ENCODE peak calls at places on chromosomes 5 and 9, in four cellular contexts. One of them, this sample, is unnamed.

GRCh38 chr5:74017112-74017511 is 391.1 kb downstream of the ARHGEF28 start:
- DNase-seq in H9: peak; percentile 50
- DNase-seq in mesendoderm: peak; percentile 65
- DNase-seq in IMR-90: no peak
- DNase-seq in this sample: peak; percentile 13

GRCh38 chr5:66989286-66989685 is 207.3 kb downstream of the CD180 start:
- DNase-seq in IMR-90: peak; percentile 51
- DNase-seq in H9: no peak
- DNase-seq in mesendoderm: peak; percentile 74
- DNase-seq in this sample: peak; percentile 28

GRCh38 chr5:172114875-172115422 is 73.1 kb downstream of the STK10 start:
- DNase-seq in H9: peak; percentile 64
- DNase-seq in mesendoderm: no peak
- DNase-seq in IMR-90: no peak
- DNase-seq in this sample: no peak

GRCh38 chr9:13082796-13083195 is 196.7 kb downstream of the MPDZ start:
- DNase-seq in mesendoderm: no peak
- DNase-seq in IMR-90: no peak
- DNase-seq in H9: no peak
- DNase-seq in this sample: no peak

GRCh38 chr9:130842547-130842946 is 7.5 kb downstream of the ABL1 start:
- DNase-seq in mesendoderm: no peak
- DNase-seq in H9: no peak
- DNase-seq in IMR-90: no peak
- DNase-seq in this sample: no peak

GRCh38 chr5:56123531-56124243 is 109.4 kb downstream of the ANKRD55 start:
- DNase-seq in H9: peak; percentile 57
- DNase-seq in IMR-90: peak; percentile 100
- DNase-seq in mesendoderm: peak; percentile 98
- DNase-seq in this sample: peak; percentile 100

GRCh38 chr5:142006363-142007236 is 6.2 kb downstream of the GNPDA1 start:
- DNase-seq in mesendoderm: no peak
- DNase-seq in H9: no peak
- DNase-seq in IMR-90: no peak
- DNase-seq in this sample: no peak

GRCh38 chr5:55102345-55102744 is at the start of gene GZMA:
- DNase-seq in mesendoderm: no peak
- DNase-seq in H9: no peak
- DNase-seq in IMR-90: no peak
- DNase-seq in this sample: no peak

GRCh38 chr9:121610638-121610953 is 40.8 kb upstream of the DAB2IP start:
- DNase-seq in mesendoderm: peak; percentile 73
- DNase-seq in H9: peak; percentile 51
- DNase-seq in IMR-90: no peak
- DNase-seq in this sample: no peak

GRCh38 chr5:55176176-55176818 is 3.3 kb upstream of the CDC20B start:
- DNase-seq in H9: peak; percentile 87
- DNase-seq in mesendoderm: peak; percentile 85
- DNase-seq in IMR-90: no peak
- DNase-seq in this sample: peak; percentile 41

GRCh38 chr5:100864931-100865330 is 38.2 kb downstream of the ST8SIA4 start:
- DNase-seq in IMR-90: no peak
- DNase-seq in H9: no peak
- DNase-seq in mesendoderm: no peak
- DNase-seq in this sample: no peak

GRCh38 chr5:124921694-124922093 is 175.3 kb upstream of the ZNF608 start:
- DNase-seq in H9: no peak
- DNase-seq in IMR-90: no peak
- DNase-seq in mesendoderm: peak; percentile 44
- DNase-seq in this sample: no peak

GRCh38 chr5:176814836-176815438 is 4.6 kb downstream of the UNC5A start:
- DNase-seq in H9: no peak
- DNase-seq in mesendoderm: no peak
- DNase-seq in IMR-90: no peak
- DNase-seq in this sample: no peak

GRCh38 chr9:108704156-108704852 is 151.5 kb downstream of the ACTL7B start:
- DNase-seq in H9: no peak
- DNase-seq in mesendoderm: peak; percentile 27
- DNase-seq in IMR-90: no peak
- DNase-seq in this sample: peak; percentile 9

GRCh38 chr5:149201121-149201637 is 59.9 kb downstream of the ABLIM3 start:
- DNase-seq in IMR-90: no peak
- DNase-seq in H9: no peak
- DNase-seq in mesendoderm: no peak
- DNase-seq in this sample: no peak

GRCh38 chr9:70192707-70193106 is 66.1 kb upstream of the SMC5 start:
- DNase-seq in IMR-90: no peak
- DNase-seq in mesendoderm: no peak
- DNase-seq in H9: no peak
- DNase-seq in this sample: no peak

GRCh38 chr5:128535225-128535624 is 2.8 kb downstream of the FBN2 start:
- DNase-seq in IMR-90: no peak
- DNase-seq in H9: no peak
- DNase-seq in mesendoderm: no peak
- DNase-seq in this sample: no peak

GRCh38 chr5:109167586-109167985 is 242.2 kb downstream of the PJA2 start:
- DNase-seq in H9: no peak
- DNase-seq in mesendoderm: no peak
- DNase-seq in IMR-90: no peak
- DNase-seq in this sample: no peak

GRCh38 chr5:68452286-68452685 is 236.7 kb downstream of the PIK3R1 start:
- DNase-seq in mesendoderm: no peak
- DNase-seq in IMR-90: no peak
- DNase-seq in H9: no peak
- DNase-seq in this sample: no peak

GRCh38 chr9:111483419-111483861 is 743 bp downstream of the ECPAS start:
- DNase-seq in mesendoderm: no peak
- DNase-seq in IMR-90: no peak
- DNase-seq in H9: no peak
- DNase-seq in this sample: no peak

GRCh38 chr5:136006164-136006563 is 22.6 kb upstream of the TGFBI start:
- DNase-seq in IMR-90: peak; percentile 87
- DNase-seq in mesendoderm: no peak
- DNase-seq in H9: no peak
- DNase-seq in this sample: peak; percentile 86

GRCh38 chr9:134985451-134985850 is 67.7 kb upstream of the FCN1 start:
- DNase-seq in mesendoderm: no peak
- DNase-seq in IMR-90: no peak
- DNase-seq in H9: no peak
- DNase-seq in this sample: no peak

GRCh38 chr5:43303242-43303641 is 10.0 kb downstream of the HMGCS1 start:
- DNase-seq in mesendoderm: no peak
- DNase-seq in IMR-90: no peak
- DNase-seq in H9: no peak
- DNase-seq in this sample: no peak
- H3K4ac ChIP-seq in mesendoderm: no peak overlapping the region
- H3K4ac ChIP-seq in IMR-90: no peak overlapping the region
- H3K4ac ChIP-seq in H9: no peak overlapping the region
- H3K4ac ChIP-seq in this sample: no peak overlapping the region

GRCh38 chr5:126595486-126596083 is 566 bp upstream of the ALDH7A1 start:
- DNase-seq in H9: no peak
- DNase-seq in IMR-90: peak; percentile 88
- DNase-seq in mesendoderm: no peak
- DNase-seq in this sample: no peak

GRCh38 chr5:126594077-126594476 is 942 bp downstream of the ALDH7A1 start:
- DNase-seq in IMR-90: peak; percentile 17
- DNase-seq in H9: no peak
- DNase-seq in mesendoderm: peak; percentile 51
- DNase-seq in this sample: peak; percentile 21

GRCh38 chr5:126591549-126591948 is 3.5 kb downstream of the ALDH7A1 start:
- DNase-seq in IMR-90: no peak
- DNase-seq in mesendoderm: no peak
- DNase-seq in H9: no peak
- DNase-seq in this sample: no peak

GRCh38 chr5:126597156-126597555 is 2.1 kb upstream of the ALDH7A1 start:
- DNase-seq in H9: no peak
- DNase-seq in IMR-90: peak; percentile 91
- DNase-seq in mesendoderm: no peak
- DNase-seq in this sample: peak; percentile 82

GRCh38 chr5:126594676-126595485 is at the start of gene ALDH7A1:
- DNase-seq in mesendoderm: peak; percentile 99
- DNase-seq in H9: peak; percentile 99
- DNase-seq in IMR-90: no peak
- DNase-seq in this sample: peak; percentile 94
- H4K8ac ChIP-seq in mesendoderm: no peak within 1 kb of the TSS
- H4K8ac ChIP-seq in H9: no peak within 1 kb of the TSS
- H4K8ac ChIP-seq in IMR-90: peak within 1 kb of the TSS; percentile 61
- H4K8ac ChIP-seq in this sample: peak within 1 kb of the TSS; percentile 80

GRCh38 chr9:137314561-137315560 is 12.8 kb upstream of the NRARP start:
- DNase-seq in IMR-90: no peak
- DNase-seq in mesendoderm: no peak
- DNase-seq in H9: peak; percentile 31
- DNase-seq in this sample: no peak
- H3K4ac ChIP-seq in IMR-90: no peak overlapping the region
- H3K4ac ChIP-seq in mesendoderm: peak overlapping the region; percentile 41
- H3K4ac ChIP-seq in H9: no peak overlapping the region
- H3K4ac ChIP-seq in this sample: no peak overlapping the region

GRCh38 chr9:113475992-113476391 is 12.5 kb downstream of the RGS3 start:
- DNase-seq in IMR-90: no peak
- DNase-seq in mesendoderm: no peak
- DNase-seq in H9: no peak
- DNase-seq in this sample: no peak
- H4K8ac ChIP-seq in IMR-90: no peak overlapping the region
- H4K8ac ChIP-seq in mesendoderm: no peak overlapping the region
- H4K8ac ChIP-seq in H9: no peak overlapping the region
- H4K8ac ChIP-seq in this sample: no peak overlapping the region

DNA sequence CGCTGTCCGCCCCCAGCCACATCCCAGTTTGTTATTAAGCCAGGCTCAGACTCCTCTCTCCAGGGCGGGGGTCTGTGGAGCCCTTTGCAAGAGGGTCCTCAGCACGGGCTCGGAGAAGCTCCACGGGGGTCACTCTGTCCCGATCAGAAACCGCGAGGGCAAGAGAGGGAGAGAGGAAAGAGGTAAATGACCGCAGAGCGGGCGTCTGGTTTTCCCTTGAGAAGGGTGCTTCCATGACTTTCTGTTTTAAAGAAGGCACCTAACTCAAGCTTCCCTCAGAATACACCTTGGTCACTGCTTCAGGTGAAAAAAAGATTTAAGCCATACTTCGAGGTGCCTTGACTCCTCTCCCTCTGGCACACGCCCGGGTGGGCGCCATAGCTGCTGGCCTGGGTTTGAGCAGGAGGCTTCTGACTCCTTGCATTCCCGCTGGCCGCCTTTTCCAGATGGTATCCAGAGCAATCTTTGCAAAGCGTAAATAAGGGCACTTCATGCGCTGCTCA is 5.8 kb upstream of the TERT start:
- DNase-seq in IMR-90: no peak
- DNase-seq in mesendoderm: no peak
- DNase-seq in H9: no peak
- DNase-seq in this sample: no peak
- H3K4ac ChIP-seq in IMR-90: no peak overlapping the region
- H3K4ac ChIP-seq in mesendoderm: no peak overlapping the region
- H3K4ac ChIP-seq in H9: no peak overlapping the region
- H3K4ac ChIP-seq in this sample: no peak overlapping the region

DNA sequence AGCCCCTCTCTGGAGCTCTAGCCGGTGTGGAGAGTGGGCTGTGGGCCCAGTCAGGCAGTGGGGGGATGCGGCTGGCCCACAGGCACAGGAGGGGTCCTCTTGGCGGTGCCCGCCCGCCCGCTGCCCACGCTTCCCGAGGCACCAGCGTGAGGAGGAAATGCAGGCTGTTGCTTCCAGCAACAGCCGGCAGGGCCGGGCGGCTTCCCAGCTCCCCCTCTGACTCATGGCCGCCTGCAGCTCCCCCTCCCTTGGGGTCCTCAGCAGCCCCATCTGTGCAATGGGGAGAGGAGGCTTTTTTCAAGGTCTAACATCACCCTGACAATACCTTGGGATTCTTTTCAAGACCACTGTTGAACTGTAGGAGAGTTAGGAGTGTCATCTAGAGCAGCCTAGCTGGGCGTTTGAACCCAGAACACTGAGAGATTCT is 10.4 kb downstream of the CXXC5 start:
- DNase-seq in IMR-90: peak; percentile 51
- DNase-seq in mesendoderm: no peak
- DNase-seq in H9: no peak
- DNase-seq in this sample: peak; percentile 65
- H4K8ac ChIP-seq in IMR-90: peak overlapping the region; percentile 46
- H4K8ac ChIP-seq in mesendoderm: no peak overlapping the region
- H4K8ac ChIP-seq in H9: no peak overlapping the region
- H4K8ac ChIP-seq in this sample: peak overlapping the region; percentile 78

DNA sequence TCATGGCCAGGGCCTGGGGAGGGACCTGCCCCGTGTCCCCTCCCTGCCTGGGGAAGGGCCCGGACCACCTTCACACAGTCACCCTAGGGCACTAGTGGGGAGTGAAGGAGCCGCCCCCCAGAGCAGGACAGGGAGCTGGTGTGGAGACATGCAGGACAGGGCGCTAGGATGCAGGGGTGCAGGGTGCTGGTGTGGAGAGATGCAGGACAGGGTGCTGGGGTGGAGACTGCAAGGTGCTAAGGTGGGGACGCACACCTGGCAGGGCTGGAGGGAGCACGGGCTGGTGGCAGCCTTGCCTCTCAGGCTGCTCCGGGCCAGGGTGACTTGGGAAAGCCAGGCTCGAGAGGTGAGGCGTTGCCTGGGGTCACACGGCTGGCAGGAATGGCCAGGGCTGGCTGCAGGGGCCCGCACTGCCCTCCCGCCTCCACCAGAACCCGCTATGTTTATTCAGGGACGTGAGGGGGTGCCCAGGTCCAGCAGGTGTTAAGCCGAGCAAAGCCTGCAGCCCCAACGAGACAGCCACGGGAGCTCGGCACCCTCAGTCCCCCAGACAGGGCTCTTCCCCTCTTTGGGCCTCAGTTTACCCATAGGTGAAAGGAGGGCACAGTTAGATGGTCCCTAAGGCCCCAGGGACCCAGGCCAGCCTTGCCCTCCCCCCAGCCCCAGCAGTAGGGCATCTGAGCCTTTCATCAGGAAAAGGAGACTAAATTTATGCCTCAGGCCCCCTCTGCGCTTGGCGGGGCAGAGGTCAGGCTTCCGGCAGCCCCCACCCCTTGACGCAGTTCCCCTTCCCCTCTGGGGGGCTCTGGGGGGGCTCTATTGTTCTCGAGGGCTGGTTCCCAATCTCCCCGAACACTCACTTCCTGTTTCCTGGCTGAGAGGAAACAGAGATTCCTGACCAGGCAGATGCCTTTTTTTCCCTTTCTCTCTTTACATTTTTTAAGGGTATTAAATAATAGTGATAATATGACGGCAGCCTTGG is 7.2 kb upstream of the EGFL7 start:
- DNase-seq in H9: no peak
- DNase-seq in mesendoderm: no peak
- DNase-seq in IMR-90: no peak
- DNase-seq in this sample: no peak
- H3K4ac ChIP-seq in H9: no peak overlapping the region
- H3K4ac ChIP-seq in mesendoderm: no peak overlapping the region
- H3K4ac ChIP-seq in IMR-90: no peak overlapping the region
- H3K4ac ChIP-seq in this sample: peak overlapping the region; percentile 80